ENCODE peak calls at places on chromosome 10, in five cellular contexts. I, M, F, S and H are unnamed samples.
A peak's percentile ranks its signal among the peaks of the same experiment; 100 is the strongest.

GRCh38 chr10:91525939-91526712 is 106.7 kb downstream of the PPP1R3C start:
- DNase-seq in I (no peak), M (no peak), F (no peak), S (no peak), H (no peak)

GRCh38 chr10:32005050-32005449 is 51.2 kb downstream of the KIF5B start:
- DNase-seq in I (no peak), M (peak; percentile 43), F (peak; percentile 57), S (peak; percentile 61), H (peak; percentile 63)

GRCh38 chr10:44177610-44178009 is 207.3 kb downstream of the CXCL12 start:
- DNase-seq in I (no peak), M (no peak), F (no peak), S (no peak), H (no peak)

GRCh38 chr10:66167816-66168215 is 758.0 kb upstream of the LRRTM3 start:
- DNase-seq in I (no peak), M (no peak), F (no peak), S (no peak), H (peak; percentile 14)

GRCh38 chr10:123043409-123043925 is 34.7 kb downstream of the ACADSB start:
- DNase-seq in I (peak; percentile 64), M (peak; percentile 79), F (peak; percentile 66), S (peak; percentile 53), H (peak; percentile 69)

GRCh38 chr10:113958631-113959382 is 84.9 kb upstream of the ADRB1 start:
- DNase-seq in I (no peak), M (no peak), F (no peak), S (peak; percentile 78), H (peak; percentile 98)

GRCh38 chr10:69895759-69896158 is 94.1 kb downstream of the COL13A1 start:
- DNase-seq in I (no peak), M (no peak), F (no peak), S (no peak), H (peak; percentile 35)

GRCh38 chr10:132860527-132860926 is 74.6 kb upstream of the NKX6-2 start:
- DNase-seq in I (no peak), M (peak; percentile 38), F (peak; percentile 49), S (no peak), H (no peak)

GRCh38 chr10:22699976-22700375 is 14.4 kb downstream of the PIP4K2A start:
- DNase-seq in I (no peak), M (no peak), F (no peak), S (no peak), H (no peak)

GRCh38 chr10:48536916-48537890 is 67.7 kb downstream of the ARHGAP22 start:
- DNase-seq in I (no peak), M (peak; percentile 63), F (peak; percentile 51), S (no peak), H (no peak)

GRCh38 chr10:44801383-44802327 is 109.5 kb upstream of the TMEM72 start:
- DNase-seq in I (no peak), M (no peak), F (no peak), S (no peak), H (peak; percentile 88)

GRCh38 chr10:47141349-47141748 is 158.6 kb upstream of the GDF10 start:
- DNase-seq in I (no peak), M (no peak), F (no peak), S (no peak), H (no peak)

GRCh38 chr10:97138777-97139317 is 46.9 kb downstream of the SLIT1 start:
- DNase-seq in I (no peak), M (no peak), F (no peak), S (no peak), H (no peak)

GRCh38 chr10:7107287-7107686 is 303.5 kb downstream of the SFMBT2 start:
- DNase-seq in I (no peak), M (no peak), F (no peak), S (no peak), H (peak; percentile 88)

GRCh38 chr10:113438660-113439059 is 114.2 kb upstream of the HABP2 start:
- DNase-seq in I (no peak), M (no peak), F (no peak), S (no peak), H (peak; percentile 25)

GRCh38 chr10:113273877-113274829 is 278.7 kb upstream of the HABP2 start:
- DNase-seq in I (no peak), M (no peak), F (no peak), S (no peak), H (peak; percentile 17)

GRCh38 chr10:117312430-117312829 is 62.8 kb downstream of the PDZD8 start:
- DNase-seq in I (no peak), M (no peak), F (no peak), S (peak; percentile 31), H (no peak)

GRCh38 chr10:9302142-9302746 is 1247.8 kb downstream of the GATA3 start:
- DNase-seq in I (peak; percentile 27), M (no peak), F (no peak), S (peak; percentile 28), H (peak; percentile 53)

GRCh38 chr10:9297580-9297979 is 1243.1 kb downstream of the GATA3 start:
- DNase-seq in I (peak; percentile 17), M (no peak), F (no peak), S (no peak), H (no peak)

GRCh38 chr10:9299966-9300365 is 1245.5 kb downstream of the GATA3 start:
- DNase-seq in I (no peak), M (no peak), F (no peak), S (no peak), H (no peak)

GRCh38 chr10:9301554-9301953 is 1247.1 kb downstream of the GATA3 start:
- DNase-seq in I (no peak), M (no peak), F (no peak), S (no peak), H (no peak)

GRCh38 chr10:9301148-9301547 is 1246.7 kb downstream of the GATA3 start:
- DNase-seq in I (no peak), M (no peak), F (no peak), S (no peak), H (no peak)
- H2BK12ac ChIP-seq in I (no peak overlapping the region), M (no peak overlapping the region), F (no peak overlapping the region), S (no peak overlapping the region), H (no peak overlapping the region)

GRCh38 chr10:33193057-33193866 is 141.2 kb downstream of the NRP1 start:
- DNase-seq in I (peak; percentile 57), M (peak; percentile 66), F (peak; percentile 70), S (peak; percentile 83), H (peak; percentile 88)
- H2AK5ac ChIP-seq in I (no peak overlapping the region), M (no peak overlapping the region), F (no peak overlapping the region), S (no peak overlapping the region), H (peak overlapping the region; percentile 94)

DNA sequence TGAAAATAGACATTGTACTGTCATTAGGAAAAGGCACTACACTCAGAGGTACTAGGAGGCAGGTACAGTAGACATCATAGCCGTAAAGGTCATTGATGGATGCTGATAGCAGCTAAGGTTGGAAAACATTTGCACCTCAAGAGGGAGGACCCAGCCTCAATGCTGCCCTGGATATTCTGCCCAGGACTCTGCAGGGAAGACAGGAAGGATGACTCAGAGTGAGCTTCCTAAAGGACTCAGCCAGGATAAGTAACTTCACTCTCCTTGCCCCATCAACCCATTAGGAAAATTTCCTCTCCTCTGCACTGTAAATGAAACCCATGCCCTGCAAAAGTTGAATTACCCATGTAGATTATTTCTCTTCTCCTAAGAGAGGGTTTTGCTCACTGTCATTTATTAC is 617.9 kb upstream of the MKI67 start:
- DNase-seq in I (no peak), M (no peak), F (no peak), S (no peak), H (no peak)
- H2BK12ac ChIP-seq in I (no peak overlapping the region), M (no peak overlapping the region), F (no peak overlapping the region), S (no peak overlapping the region), H (no peak overlapping the region)

GRCh38 chr10:3881622-3882021 is 96.6 kb upstream of the KLF6 start:
- DNase-seq in I (no peak), M (no peak), F (no peak), S (peak; percentile 94), H (no peak)
- H2AK5ac ChIP-seq in I (no peak overlapping the region), M (no peak overlapping the region), F (no peak overlapping the region), S (no peak overlapping the region), H (peak overlapping the region; percentile 81)

GRCh38 chr10:93337309-93337721 is 144.8 kb downstream of the MYOF start:
- DNase-seq in I (no peak), M (no peak), F (no peak), S (no peak), H (no peak)
- H2BK12ac ChIP-seq in I (no peak overlapping the region), M (no peak overlapping the region), F (no peak overlapping the region), S (no peak overlapping the region), H (no peak overlapping the region)

DNA sequence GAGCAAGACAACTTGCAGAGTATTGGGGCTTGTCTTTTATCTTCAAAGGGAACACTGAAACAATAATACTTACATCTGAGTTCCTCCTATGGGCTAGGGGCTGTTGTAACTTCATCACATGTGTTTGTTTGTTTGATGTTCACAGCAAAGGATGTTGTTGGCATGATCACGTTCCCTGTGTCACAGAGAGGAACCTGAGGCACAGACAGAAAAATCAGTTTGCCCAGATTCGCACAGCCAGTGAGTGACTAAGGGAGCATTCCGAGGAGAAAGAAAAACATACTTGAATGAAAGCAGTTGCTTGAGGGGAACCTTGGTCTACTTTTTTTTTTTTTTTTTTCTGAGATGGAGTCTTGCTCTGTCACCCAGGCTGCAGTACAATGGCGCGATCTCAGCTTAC is 87.2 kb upstream of the PFKP start:
- DNase-seq in I (no peak), M (no peak), F (no peak), S (no peak), H (peak; percentile 14)
- H2AK5ac ChIP-seq in I (no peak overlapping the region), M (no peak overlapping the region), F (no peak overlapping the region), S (no peak overlapping the region), H (no peak overlapping the region)

DNA sequence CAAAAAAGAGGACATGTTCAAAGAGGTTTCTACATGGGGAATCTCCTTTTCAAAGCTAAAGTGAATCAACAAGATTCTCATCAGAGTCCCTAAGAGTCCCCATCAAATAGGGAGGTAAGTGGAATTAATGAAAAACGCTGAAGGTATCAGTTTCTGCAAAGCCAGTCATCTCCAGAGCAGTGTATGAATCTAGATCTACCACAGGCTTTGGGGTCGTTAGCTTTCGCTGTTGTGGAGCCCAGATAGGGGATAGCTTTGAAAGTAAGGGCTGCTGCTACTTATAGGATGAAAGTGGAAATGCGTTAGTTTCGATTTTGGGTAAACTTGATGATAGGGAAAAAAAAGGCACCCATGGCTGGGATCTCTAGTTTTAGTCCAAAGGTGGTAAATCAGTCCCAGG is 748.4 kb downstream of the LRMDA start:
- DNase-seq in I (no peak), M (no peak), F (no peak), S (no peak), H (no peak)
- H2BK12ac ChIP-seq in I (no peak overlapping the region), M (no peak overlapping the region), F (no peak overlapping the region), S (no peak overlapping the region), H (no peak overlapping the region)

GRCh38 chr10:79413196-79413595 is 32.2 kb downstream of the ZCCHC24 start:
- DNase-seq in I (no peak), M (no peak), F (no peak), S (no peak), H (peak; percentile 65)
- H2AK5ac ChIP-seq in I (no peak overlapping the region), M (no peak overlapping the region), F (no peak overlapping the region), S (no peak overlapping the region), H (no peak overlapping the region)